ENCODE peak calls at places on chromosome 5, in eight cellular contexts. One of them, this sample, is unnamed.

GRCh38 chr5:35024911-35025510 is 22.7 kb downstream of the AGXT2 start:
- DNase-seq in cardiac muscle cell: no peak
- DNase-seq in AG09309: no peak
- DNase-seq in left lung: no peak
- DNase-seq in upper lobe of right lung: no peak
- DNase-seq in tibial artery: no peak
- DNase-seq in thoracic aorta: no peak
- DNase-seq in spleen: no peak
- DNase-seq in this sample: no peak

GRCh38 chr5:1502046-1502736 is 21.6 kb downstream of the LPCAT1 start:
- DNase-seq in cardiac muscle cell: no peak
- DNase-seq in AG09309: no peak
- DNase-seq in left lung: peak; percentile 92
- DNase-seq in upper lobe of right lung: peak; percentile 87
- DNase-seq in tibial artery: peak; percentile 79
- DNase-seq in thoracic aorta: no peak
- DNase-seq in spleen: peak; percentile 95
- DNase-seq in this sample: no peak

GRCh38 chr5:606526-607399 is 5.4 kb upstream of the CEP72 start:
- DNase-seq in cardiac muscle cell: no peak
- DNase-seq in AG09309: no peak
- DNase-seq in left lung: no peak
- DNase-seq in upper lobe of right lung: peak; percentile 59
- DNase-seq in tibial artery: peak; percentile 59
- DNase-seq in thoracic aorta: no peak
- DNase-seq in spleen: peak; percentile 73
- DNase-seq in this sample: no peak

GRCh38 chr5:149037819-149038218 is 25.0 kb downstream of the SH3TC2 start:
- DNase-seq in cardiac muscle cell: no peak
- DNase-seq in AG09309: no peak
- DNase-seq in left lung: no peak
- DNase-seq in upper lobe of right lung: no peak
- DNase-seq in tibial artery: no peak
- DNase-seq in thoracic aorta: no peak
- DNase-seq in spleen: no peak
- DNase-seq in this sample: no peak

GRCh38 chr5:25713259-25713658 is 1068.5 kb upstream of the CDH10 start:
- DNase-seq in cardiac muscle cell: no peak
- DNase-seq in AG09309: no peak
- DNase-seq in left lung: no peak
- DNase-seq in upper lobe of right lung: no peak
- DNase-seq in tibial artery: no peak
- DNase-seq in thoracic aorta: no peak
- DNase-seq in spleen: no peak
- DNase-seq in this sample: no peak

GRCh38 chr5:13987843-13988464 is 43.5 kb upstream of the DNAH5 start:
- DNase-seq in cardiac muscle cell: peak; percentile 72
- DNase-seq in AG09309: no peak
- DNase-seq in left lung: no peak
- DNase-seq in upper lobe of right lung: no peak
- DNase-seq in tibial artery: no peak
- DNase-seq in thoracic aorta: no peak
- DNase-seq in spleen: no peak
- DNase-seq in this sample: peak; percentile 54

GRCh38 chr5:56375011-56375410 is 141.9 kb upstream of the ANKRD55 start:
- DNase-seq in cardiac muscle cell: no peak
- DNase-seq in AG09309: no peak
- DNase-seq in left lung: no peak
- DNase-seq in upper lobe of right lung: no peak
- DNase-seq in tibial artery: no peak
- DNase-seq in thoracic aorta: no peak
- DNase-seq in spleen: no peak
- DNase-seq in this sample: no peak

GRCh38 chr5:110807174-110807573 is 68.4 kb downstream of the SLC25A46 start:
- DNase-seq in cardiac muscle cell: peak; percentile 51
- DNase-seq in AG09309: no peak
- DNase-seq in left lung: no peak
- DNase-seq in upper lobe of right lung: no peak
- DNase-seq in tibial artery: no peak
- DNase-seq in thoracic aorta: no peak
- DNase-seq in spleen: no peak
- DNase-seq in this sample: no peak

GRCh38 chr5:122412966-122413365 is 100.9 kb downstream of the SNCAIP start:
- DNase-seq in cardiac muscle cell: no peak
- DNase-seq in AG09309: no peak
- DNase-seq in left lung: no peak
- DNase-seq in upper lobe of right lung: no peak
- DNase-seq in tibial artery: no peak
- DNase-seq in thoracic aorta: no peak
- DNase-seq in spleen: no peak
- DNase-seq in this sample: no peak

GRCh38 chr5:14228219-14228618 is 85.1 kb downstream of the TRIO start:
- DNase-seq in cardiac muscle cell: no peak
- DNase-seq in AG09309: no peak
- DNase-seq in left lung: no peak
- DNase-seq in upper lobe of right lung: no peak
- DNase-seq in tibial artery: no peak
- DNase-seq in thoracic aorta: no peak
- DNase-seq in spleen: no peak
- DNase-seq in this sample: no peak

DNA sequence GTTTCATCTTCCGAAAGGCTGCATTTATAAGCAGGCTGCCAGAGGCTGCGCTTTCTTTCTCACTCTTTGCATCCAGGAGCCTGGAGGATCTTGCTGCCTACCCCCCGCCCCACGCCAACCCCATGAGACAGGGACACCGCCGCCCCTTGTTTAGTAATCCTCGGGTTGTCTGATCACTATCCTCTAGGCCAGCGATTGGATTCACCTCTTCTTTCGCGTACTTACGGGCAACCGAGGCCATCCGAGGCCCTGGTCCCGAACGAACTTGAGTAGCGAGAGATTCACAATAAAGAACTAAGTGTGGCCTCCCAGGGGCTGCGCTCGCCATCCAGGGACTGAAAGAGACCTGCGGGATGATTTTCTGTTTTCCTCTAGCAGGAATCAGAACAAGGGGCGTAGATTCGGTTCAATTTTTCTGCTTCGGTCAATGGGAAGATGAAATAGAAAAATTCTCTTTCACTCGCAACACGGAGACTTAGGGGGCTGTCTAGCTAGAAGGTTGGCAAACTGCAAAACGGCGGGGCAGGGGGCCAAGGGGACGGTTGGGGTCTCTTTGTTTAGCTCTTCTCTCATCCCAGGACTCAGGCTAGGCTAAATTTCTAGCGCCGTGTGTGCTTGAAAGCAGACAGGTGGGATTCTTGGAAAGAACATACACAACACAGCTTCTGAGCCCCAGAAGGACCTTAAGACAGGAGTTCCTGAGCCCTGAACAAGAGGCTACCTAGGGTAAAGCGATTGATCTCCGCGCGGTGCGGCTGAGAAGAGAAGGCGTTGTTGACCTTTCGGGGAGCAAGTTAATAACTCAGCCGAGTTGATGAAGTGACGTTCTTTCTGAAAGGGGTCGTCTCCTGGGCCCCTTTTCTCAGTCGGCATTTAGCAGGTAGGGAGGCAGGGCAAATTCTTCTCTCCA is 5.8 kb upstream of the ISL1 start:
- DNase-seq in cardiac muscle cell: no peak
- DNase-seq in AG09309: no peak
- DNase-seq in left lung: no peak
- DNase-seq in upper lobe of right lung: no peak
- DNase-seq in tibial artery: no peak
- DNase-seq in thoracic aorta: no peak
- DNase-seq in spleen: no peak
- DNase-seq in this sample: no peak
- H3K4me3 ChIP-seq in cardiac muscle cell: peak overlapping the region; percentile 37
- H3K4me3 ChIP-seq in AG09309: no peak overlapping the region
- H3K4me3 ChIP-seq in left lung: no peak overlapping the region
- H3K4me3 ChIP-seq in upper lobe of right lung: no peak overlapping the region
- H3K4me3 ChIP-seq in tibial artery: no peak overlapping the region
- H3K4me3 ChIP-seq in thoracic aorta: no peak overlapping the region
- H3K4me3 ChIP-seq in spleen: no peak overlapping the region
- H3K4me3 ChIP-seq in this sample: peak overlapping the region; percentile 88

GRCh38 chr5:127754727-127755126 is 51.5 kb downstream of the CCDC192 start:
- DNase-seq in cardiac muscle cell: no peak
- DNase-seq in AG09309: no peak
- DNase-seq in left lung: no peak
- DNase-seq in upper lobe of right lung: no peak
- DNase-seq in tibial artery: no peak
- DNase-seq in thoracic aorta: no peak
- DNase-seq in spleen: peak; percentile 47
- DNase-seq in this sample: no peak

GRCh38 chr5:127757576-127757975 is 54.4 kb downstream of the CCDC192 start:
- DNase-seq in cardiac muscle cell: peak; percentile 74
- DNase-seq in AG09309: peak; percentile 55
- DNase-seq in left lung: peak; percentile 33
- DNase-seq in upper lobe of right lung: no peak
- DNase-seq in tibial artery: no peak
- DNase-seq in thoracic aorta: no peak
- DNase-seq in spleen: no peak
- DNase-seq in this sample: no peak

GRCh38 chr5:127761869-127762268 is 58.7 kb downstream of the CCDC192 start:
- DNase-seq in cardiac muscle cell: no peak
- DNase-seq in AG09309: no peak
- DNase-seq in left lung: no peak
- DNase-seq in upper lobe of right lung: no peak
- DNase-seq in tibial artery: no peak
- DNase-seq in thoracic aorta: no peak
- DNase-seq in spleen: no peak
- DNase-seq in this sample: no peak

GRCh38 chr5:127762412-127762811 is 59.2 kb downstream of the CCDC192 start:
- DNase-seq in cardiac muscle cell: no peak
- DNase-seq in AG09309: no peak
- DNase-seq in left lung: no peak
- DNase-seq in upper lobe of right lung: no peak
- DNase-seq in tibial artery: no peak
- DNase-seq in thoracic aorta: no peak
- DNase-seq in spleen: no peak
- DNase-seq in this sample: no peak

DNA sequence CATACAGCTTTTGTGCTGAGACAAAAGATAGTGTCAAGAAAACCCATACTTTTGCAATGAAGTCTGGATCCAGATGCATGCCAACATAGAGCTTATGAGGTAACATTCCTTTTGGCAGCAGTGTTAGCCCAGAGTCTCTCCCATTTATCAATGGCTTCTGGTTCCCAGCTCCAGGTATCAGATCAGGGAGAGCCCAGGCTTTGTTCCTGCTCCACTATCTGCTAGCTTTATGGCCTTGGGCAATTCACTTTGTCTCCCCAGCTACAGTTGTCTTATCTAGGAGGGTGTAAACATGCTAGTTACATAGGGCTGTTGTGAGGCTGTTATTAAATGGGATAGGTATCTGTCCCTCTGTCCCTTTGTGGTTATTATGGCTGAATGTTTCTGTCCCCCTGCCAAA is 55.7 kb downstream of the CCDC192 start:
- DNase-seq in cardiac muscle cell: peak; percentile 36
- DNase-seq in AG09309: no peak
- DNase-seq in left lung: no peak
- DNase-seq in upper lobe of right lung: no peak
- DNase-seq in tibial artery: no peak
- DNase-seq in thoracic aorta: no peak
- DNase-seq in spleen: no peak
- DNase-seq in this sample: no peak
- H3K4me3 ChIP-seq in cardiac muscle cell: no peak overlapping the region
- H3K4me3 ChIP-seq in AG09309: no peak overlapping the region
- H3K4me3 ChIP-seq in left lung: no peak overlapping the region
- H3K4me3 ChIP-seq in upper lobe of right lung: no peak overlapping the region
- H3K4me3 ChIP-seq in tibial artery: no peak overlapping the region
- H3K4me3 ChIP-seq in thoracic aorta: no peak overlapping the region
- H3K4me3 ChIP-seq in spleen: no peak overlapping the region
- H3K4me3 ChIP-seq in this sample: no peak overlapping the region

DNA sequence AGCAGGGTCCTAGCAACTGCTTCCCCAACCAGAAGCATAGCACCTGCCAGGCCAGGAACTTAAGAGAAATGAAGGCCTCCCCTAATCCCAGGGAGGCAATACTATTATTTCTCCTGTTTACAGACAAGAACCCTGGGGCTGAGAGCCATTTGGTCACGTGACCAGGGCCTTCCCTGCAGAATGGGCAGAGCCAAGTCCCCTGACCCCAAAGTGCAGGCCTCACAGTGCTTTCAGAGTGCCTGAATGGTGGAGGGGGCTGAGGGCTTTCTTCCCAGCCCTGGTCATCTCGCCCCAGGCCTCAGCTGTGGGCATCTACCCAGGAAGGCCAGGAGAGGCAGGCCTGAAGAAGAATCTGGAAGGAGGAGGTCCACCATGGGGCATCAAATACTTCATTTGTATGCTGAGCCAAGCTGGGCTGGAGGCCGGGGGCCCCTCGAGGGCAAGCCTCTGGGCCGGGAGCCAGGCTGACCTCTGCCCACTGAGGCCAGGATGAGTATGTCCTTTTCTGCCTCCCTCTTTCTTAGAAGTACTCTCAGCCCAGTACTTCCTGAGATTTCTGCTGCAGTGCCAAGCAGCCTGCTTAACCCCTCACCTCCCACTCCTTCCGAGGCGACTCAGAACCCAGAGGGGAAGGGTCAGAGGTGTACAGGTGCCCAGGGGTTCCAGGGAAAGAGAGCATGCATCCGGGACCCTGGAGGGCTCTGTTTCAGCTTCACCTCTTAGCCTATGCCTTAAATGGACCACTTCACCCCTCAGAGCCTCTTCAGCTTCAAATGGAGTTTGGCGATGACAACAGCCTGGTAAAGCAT is 18.9 kb upstream of the DUSP1 start:
- DNase-seq in cardiac muscle cell: peak; percentile 62
- DNase-seq in AG09309: no peak
- DNase-seq in left lung: peak; percentile 71
- DNase-seq in upper lobe of right lung: peak; percentile 84
- DNase-seq in tibial artery: peak; percentile 73
- DNase-seq in thoracic aorta: no peak
- DNase-seq in spleen: no peak
- DNase-seq in this sample: no peak
- H3K4me3 ChIP-seq in cardiac muscle cell: no peak overlapping the region
- H3K4me3 ChIP-seq in AG09309: no peak overlapping the region
- H3K4me3 ChIP-seq in left lung: no peak overlapping the region
- H3K4me3 ChIP-seq in upper lobe of right lung: no peak overlapping the region
- H3K4me3 ChIP-seq in tibial artery: no peak overlapping the region
- H3K4me3 ChIP-seq in thoracic aorta: no peak overlapping the region
- H3K4me3 ChIP-seq in spleen: no peak overlapping the region
- H3K4me3 ChIP-seq in this sample: no peak overlapping the region

GRCh38 chr5:40683351-40683750 is 3.6 kb downstream of the PTGER4 start:
- DNase-seq in cardiac muscle cell: no peak
- DNase-seq in AG09309: no peak
- DNase-seq in left lung: no peak
- DNase-seq in upper lobe of right lung: no peak
- DNase-seq in tibial artery: no peak
- DNase-seq in thoracic aorta: no peak
- DNase-seq in spleen: no peak
- DNase-seq in this sample: no peak
- H3K4me3 ChIP-seq in cardiac muscle cell: no peak overlapping the region
- H3K4me3 ChIP-seq in AG09309: no peak overlapping the region
- H3K4me3 ChIP-seq in left lung: peak overlapping the region; percentile 78
- H3K4me3 ChIP-seq in upper lobe of right lung: peak overlapping the region; percentile 88
- H3K4me3 ChIP-seq in tibial artery: peak overlapping the region; percentile 69
- H3K4me3 ChIP-seq in thoracic aorta: peak overlapping the region; percentile 94
- H3K4me3 ChIP-seq in spleen: peak overlapping the region; percentile 77
- H3K4me3 ChIP-seq in this sample: no peak overlapping the region